ENCODE peak calls at places on chromosomes 7 and 10, in five cellular contexts. A is astrocyte, U is RPMI8226, N is dermis blood vessel endothelial cell, Z is right lobe of liver. P is an unnamed sample.

GRCh38 chr7:3588341-3588740 is 287.3 kb downstream of the SDK1 start:
- DNase-seq in A (no peak), U (no peak), N (peak), Z (no peak), P (no peak)

GRCh38 chr10:97224483-97225435 is 39.0 kb upstream of the SLIT1 start:
- DNase-seq in A (peak), U (no peak), N (no peak), Z (no peak), P (no peak)

GRCh38 chr10:62650411-62650810 is 154.1 kb upstream of the ADO start:
- DNase-seq in A (peak), U (no peak), N (no peak), Z (no peak), P (no peak)

GRCh38 chr7:156753630-156754029 is 113.1 kb downstream of the RNF32 start:
- DNase-seq in A (no peak), U (no peak), N (no peak), Z (no peak), P (no peak)

GRCh38 chr10:124049484-124049883 is 43.9 kb downstream of the CHST15 start:
- DNase-seq in A (peak), U (no peak), N (no peak), Z (peak), P (no peak)

GRCh38 chr10:96416643-96417042 is 57.8 kb upstream of the OPALIN start:
- DNase-seq in A (peak), U (peak), N (no peak), Z (no peak), P (no peak)

GRCh38 chr7:95609277-95609971 is 13.1 kb upstream of the PDK4 start:
- DNase-seq in A (peak), U (peak), N (peak), Z (no peak), P (peak)

GRCh38 chr7:158740657-158741293 is 36.2 kb upstream of the NCAPG2 start:
- DNase-seq in A (peak), U (no peak), N (peak), Z (peak), P (peak)

GRCh38 chr7:132404261-132404660 is 172.0 kb downstream of the PLXNA4 start:
- DNase-seq in A (no peak), U (no peak), N (no peak), Z (no peak), P (no peak)

GRCh38 chr7:133911724-133912123 is 215.4 kb upstream of the LRGUK start:
- DNase-seq in A (no peak), U (no peak), N (no peak), Z (no peak), P (no peak)

P was measured in lung microvascular endothelial cell.